ENCODE peak calls at places on chromosomes 11 and 22, in five cellular contexts. One of them, this sample, is unnamed.

GRCh38 chr11:77813256-77813655 is 7.3 kb downstream of the RSF1 start:
- DNase-seq in H4: no peak
- DNase-seq in endothelial cell: no peak
- DNase-seq in IMR-90: peak; percentile 65
- DNase-seq in AG04450: no peak
- DNase-seq in this sample: no peak

GRCh38 chr11:61586792-61587430 is 6.0 kb upstream of the SYT7 start:
- DNase-seq in IMR-90: no peak
- DNase-seq in endothelial cell: no peak
- DNase-seq in AG04450: no peak
- DNase-seq in H4: no peak
- DNase-seq in this sample: no peak

GRCh38 chr22:46076651-46077339 is 73.5 kb upstream of the PPARA start:
- DNase-seq in H4: no peak
- DNase-seq in IMR-90: peak; percentile 37
- DNase-seq in endothelial cell: no peak
- DNase-seq in AG04450: no peak
- DNase-seq in this sample: no peak

GRCh38 chr11:76599041-76600013 is 71.2 kb downstream of the LRRC32 start:
- DNase-seq in AG04450: no peak
- DNase-seq in IMR-90: peak; percentile 50
- DNase-seq in H4: no peak
- DNase-seq in endothelial cell: no peak
- DNase-seq in this sample: peak; percentile 83

GRCh38 chr22:20080445-20080775 is 369 bp downstream of the DGCR8 start:
- DNase-seq in AG04450: no peak
- DNase-seq in endothelial cell: peak; percentile 65
- DNase-seq in H4: no peak
- DNase-seq in IMR-90: peak; percentile 30
- DNase-seq in this sample: peak; percentile 65

GRCh38 chr11:67586568-67587250 is 3.1 kb downstream of the GSTP1 start:
- DNase-seq in AG04450: no peak
- DNase-seq in IMR-90: no peak
- DNase-seq in endothelial cell: no peak
- DNase-seq in H4: no peak
- DNase-seq in this sample: no peak

GRCh38 chr11:109247071-109247470 is 174.9 kb upstream of the C11orf87 start:
- DNase-seq in endothelial cell: no peak
- DNase-seq in IMR-90: peak; percentile 43
- DNase-seq in AG04450: no peak
- DNase-seq in H4: no peak
- DNase-seq in this sample: no peak

GRCh38 chr22:38262051-38262795 is 10.6 kb downstream of the TMEM184B start:
- DNase-seq in H4: no peak
- DNase-seq in endothelial cell: peak; percentile 57
- DNase-seq in IMR-90: no peak
- DNase-seq in AG04450: no peak
- DNase-seq in this sample: peak; percentile 32

GRCh38 chr11:126231725-126232459 is 20.3 kb downstream of the FAM118B start:
- DNase-seq in H4: peak; percentile 58
- DNase-seq in IMR-90: peak; percentile 66
- DNase-seq in endothelial cell: no peak
- DNase-seq in AG04450: peak; percentile 36
- DNase-seq in this sample: no peak

GRCh38 chr11:56700242-56700918 is 1.5 kb downstream of the OR9G1 start:
- DNase-seq in endothelial cell: no peak
- DNase-seq in IMR-90: no peak
- DNase-seq in AG04450: no peak
- DNase-seq in H4: peak; percentile 34
- DNase-seq in this sample: no peak

GRCh38 chr11:118084247-118084646 is 2.5 kb downstream of the SMIM35 start:
- DNase-seq in H4: no peak
- DNase-seq in endothelial cell: no peak
- DNase-seq in AG04450: no peak
- DNase-seq in IMR-90: no peak
- DNase-seq in this sample: no peak

GRCh38 chr11:33377100-33377851 is 120.1 kb downstream of the HIPK3 start:
- DNase-seq in AG04450: no peak
- DNase-seq in H4: no peak
- DNase-seq in endothelial cell: no peak
- DNase-seq in IMR-90: peak; percentile 19
- DNase-seq in this sample: no peak

GRCh38 chr11:134033696-134034491 is 35.0 kb upstream of the JAM3 start:
- DNase-seq in endothelial cell: peak; percentile 63
- DNase-seq in IMR-90: peak; percentile 85
- DNase-seq in H4: peak; percentile 91
- DNase-seq in AG04450: peak; percentile 74
- DNase-seq in this sample: peak; percentile 74

GRCh38 chr11:68523743-68524142 is 63.2 kb downstream of the PPP6R3 start:
- DNase-seq in H4: no peak
- DNase-seq in endothelial cell: no peak
- DNase-seq in IMR-90: no peak
- DNase-seq in AG04450: no peak
- DNase-seq in this sample: no peak

GRCh38 chr11:132683602-132684001 is 848.7 kb downstream of the OPCML start:
- DNase-seq in IMR-90: peak; percentile 14
- DNase-seq in H4: no peak
- DNase-seq in AG04450: no peak
- DNase-seq in endothelial cell: no peak
- DNase-seq in this sample: no peak

GRCh38 chr22:37500745-37501144 is 14.6 kb upstream of the MFNG start:
- DNase-seq in AG04450: no peak
- DNase-seq in IMR-90: no peak
- DNase-seq in endothelial cell: no peak
- DNase-seq in H4: no peak
- DNase-seq in this sample: no peak

GRCh38 chr11:117992620-117993019 is 6.4 kb downstream of the IL10RA start:
- DNase-seq in endothelial cell: no peak
- DNase-seq in H4: no peak
- DNase-seq in IMR-90: no peak
- DNase-seq in AG04450: no peak
- DNase-seq in this sample: no peak

GRCh38 chr22:49724893-49725489 is 102.7 kb downstream of the BRD1 start:
- DNase-seq in AG04450: no peak
- DNase-seq in IMR-90: peak; percentile 20
- DNase-seq in endothelial cell: peak; percentile 92
- DNase-seq in H4: peak; percentile 49
- DNase-seq in this sample: peak; percentile 42

GRCh38 chr11:86176165-86176884 is 68.2 kb upstream of the EED start:
- DNase-seq in AG04450: no peak
- DNase-seq in H4: peak; percentile 16
- DNase-seq in IMR-90: peak; percentile 52
- DNase-seq in endothelial cell: no peak
- DNase-seq in this sample: no peak

GRCh38 chr11:61480936-61481335 is 27.6 kb upstream of the LRRC10B start:
- DNase-seq in AG04450: no peak
- DNase-seq in H4: peak; percentile 49
- DNase-seq in IMR-90: no peak
- DNase-seq in endothelial cell: peak; percentile 74
- DNase-seq in this sample: peak; percentile 56

GRCh38 chr11:30171661-30172060 is 59.2 kb upstream of the FSHB start:
- DNase-seq in endothelial cell: no peak
- DNase-seq in IMR-90: no peak
- DNase-seq in H4: no peak
- DNase-seq in AG04450: no peak
- DNase-seq in this sample: no peak

GRCh38 chr11:115134886-115135285 is 369.3 kb downstream of the CADM1 start:
- DNase-seq in endothelial cell: no peak
- DNase-seq in AG04450: no peak
- DNase-seq in IMR-90: no peak
- DNase-seq in H4: no peak
- DNase-seq in this sample: no peak